ENCODE peak calls at places on chromosome 16, in four cellular contexts. One of them, this sample, is unnamed.

GRCh38 chr16:72168365-72168764 is 3.6 kb downstream of the PMFBP1 start:
- DNase-seq in central memory CD4-positive, alpha-beta T cell: no peak
- DNase-seq in T-cell: no peak
- DNase-seq in colonic mucosa: no peak
- DNase-seq in this sample: no peak

GRCh38 chr16:12260647-12261262 is 284.2 kb downstream of the SNX29 start:
- DNase-seq in central memory CD4-positive, alpha-beta T cell: no peak
- DNase-seq in T-cell: no peak
- DNase-seq in colonic mucosa: no peak
- DNase-seq in this sample: no peak

GRCh38 chr16:102060-102855 is 24.2 kb downstream of the MPG start:
- DNase-seq in central memory CD4-positive, alpha-beta T cell: no peak
- DNase-seq in T-cell: no peak
- DNase-seq in colonic mucosa: no peak
- DNase-seq in this sample: no peak

GRCh38 chr16:89398924-89399323 is 91.4 kb downstream of the ANKRD11 start:
- DNase-seq in central memory CD4-positive, alpha-beta T cell: no peak
- DNase-seq in T-cell: no peak
- DNase-seq in colonic mucosa: no peak
- DNase-seq in this sample: no peak

GRCh38 chr16:50359626-50360025 is 9.2 kb downstream of the BRD7 start:
- DNase-seq in central memory CD4-positive, alpha-beta T cell: no peak
- DNase-seq in T-cell: no peak
- DNase-seq in colonic mucosa: no peak
- DNase-seq in this sample: no peak

GRCh38 chr16:47779201-47780016 is 318.3 kb downstream of the PHKB start:
- DNase-seq in central memory CD4-positive, alpha-beta T cell: no peak
- DNase-seq in T-cell: no peak
- DNase-seq in colonic mucosa: no peak
- DNase-seq in this sample: no peak

GRCh38 chr16:1612320-1613111 is at the start of gene CRAMP1:
- DNase-seq in central memory CD4-positive, alpha-beta T cell: no peak
- DNase-seq in T-cell: no peak
- DNase-seq in colonic mucosa: peak; percentile 29
- DNase-seq in this sample: no peak

GRCh38 chr16:4511441-4512082 is 27.0 kb downstream of the CDIP1 start:
- DNase-seq in central memory CD4-positive, alpha-beta T cell: no peak
- DNase-seq in T-cell: no peak
- DNase-seq in colonic mucosa: peak; percentile 55
- DNase-seq in this sample: peak; percentile 73

GRCh38 chr16:58422809-58423208 is 30.5 kb downstream of the GINS3 start:
- DNase-seq in central memory CD4-positive, alpha-beta T cell: no peak
- DNase-seq in T-cell: no peak
- DNase-seq in colonic mucosa: no peak
- DNase-seq in this sample: no peak

GRCh38 chr16:4193920-4194319 is 48.0 kb downstream of the SRL start:
- DNase-seq in central memory CD4-positive, alpha-beta T cell: no peak
- DNase-seq in T-cell: no peak
- DNase-seq in colonic mucosa: no peak
- DNase-seq in this sample: no peak

GRCh38 chr16:75257886-75258806 is 6.7 kb upstream of the BCAR1 start:
- DNase-seq in central memory CD4-positive, alpha-beta T cell: no peak
- DNase-seq in T-cell: no peak
- DNase-seq in colonic mucosa: no peak
- DNase-seq in this sample: no peak

GRCh38 chr16:3017806-3018506 is at the start of gene CLDN6:
- DNase-seq in central memory CD4-positive, alpha-beta T cell: no peak
- DNase-seq in T-cell: no peak
- DNase-seq in colonic mucosa: no peak
- DNase-seq in this sample: no peak

GRCh38 chr16:30185683-30186421 is 2.5 kb downstream of the CORO1A start:
- DNase-seq in central memory CD4-positive, alpha-beta T cell: peak; percentile 90
- DNase-seq in T-cell: peak; percentile 86
- DNase-seq in colonic mucosa: peak; percentile 50
- DNase-seq in this sample: peak; percentile 63

GRCh38 chr16:22373662-22374310 is 633 bp downstream of the CDR2 start:
- DNase-seq in central memory CD4-positive, alpha-beta T cell: peak; percentile 30
- DNase-seq in T-cell: no peak
- DNase-seq in colonic mucosa: peak; percentile 58
- DNase-seq in this sample: peak; percentile 62

GRCh38 chr16:55053071-55053415 is 122.4 kb downstream of the IRX5 start:
- DNase-seq in central memory CD4-positive, alpha-beta T cell: no peak
- DNase-seq in T-cell: no peak
- DNase-seq in colonic mucosa: no peak
- DNase-seq in this sample: no peak

GRCh38 chr16:84585886-84586285 is 32.0 kb downstream of the COTL1 start:
- DNase-seq in central memory CD4-positive, alpha-beta T cell: no peak
- DNase-seq in T-cell: no peak
- DNase-seq in colonic mucosa: no peak
- DNase-seq in this sample: no peak

GRCh38 chr16:16083421-16084156 is 134.2 kb downstream of the ABCC1 start:
- DNase-seq in central memory CD4-positive, alpha-beta T cell: no peak
- DNase-seq in T-cell: no peak
- DNase-seq in colonic mucosa: no peak
- DNase-seq in this sample: no peak

GRCh38 chr16:11431915-11432465 is 86.7 kb downstream of the RMI2 start:
- DNase-seq in central memory CD4-positive, alpha-beta T cell: no peak
- DNase-seq in T-cell: no peak
- DNase-seq in colonic mucosa: no peak
- DNase-seq in this sample: no peak

GRCh38 chr16:47059991-47060390 is 83.8 kb downstream of the NETO2 start:
- DNase-seq in central memory CD4-positive, alpha-beta T cell: no peak
- DNase-seq in T-cell: no peak
- DNase-seq in colonic mucosa: no peak
- DNase-seq in this sample: no peak

GRCh38 chr16:69432069-69432468 is 7.7 kb downstream of the CYB5B start:
- DNase-seq in central memory CD4-positive, alpha-beta T cell: no peak
- DNase-seq in T-cell: no peak
- DNase-seq in colonic mucosa: no peak
- DNase-seq in this sample: no peak

GRCh38 chr16:89195521-89196171 is 4.7 kb downstream of the SLC22A31 start:
- DNase-seq in central memory CD4-positive, alpha-beta T cell: no peak
- DNase-seq in T-cell: no peak
- DNase-seq in colonic mucosa: no peak
- DNase-seq in this sample: no peak

GRCh38 chr16:78444-79145 is 570 bp downstream of the MPG start:
- DNase-seq in central memory CD4-positive, alpha-beta T cell: no peak
- DNase-seq in T-cell: no peak
- DNase-seq in colonic mucosa: peak; percentile 34
- DNase-seq in this sample: no peak

GRCh38 chr16:2769100-2769529 is 8.0 kb downstream of the ELOB start:
- DNase-seq in central memory CD4-positive, alpha-beta T cell: no peak
- DNase-seq in T-cell: no peak
- DNase-seq in colonic mucosa: no peak
- DNase-seq in this sample: no peak

GRCh38 chr16:78122774-78123315 is 23.4 kb downstream of the WWOX start:
- DNase-seq in central memory CD4-positive, alpha-beta T cell: peak; percentile 55
- DNase-seq in T-cell: no peak
- DNase-seq in colonic mucosa: no peak
- DNase-seq in this sample: no peak

GRCh38 chr16:80454802-80455201 is 86.0 kb upstream of the DYNLRB2 start:
- DNase-seq in central memory CD4-positive, alpha-beta T cell: no peak
- DNase-seq in T-cell: no peak
- DNase-seq in colonic mucosa: no peak
- DNase-seq in this sample: no peak

GRCh38 chr16:15583526-15583925 is 59.4 kb downstream of the MARF1 start:
- DNase-seq in central memory CD4-positive, alpha-beta T cell: no peak
- DNase-seq in T-cell: no peak
- DNase-seq in colonic mucosa: no peak
- DNase-seq in this sample: no peak

GRCh38 chr16:66487580-66488235 is 60.6 kb downstream of the BEAN1 start:
- DNase-seq in central memory CD4-positive, alpha-beta T cell: no peak
- DNase-seq in T-cell: no peak
- DNase-seq in colonic mucosa: no peak
- DNase-seq in this sample: peak; percentile 2

GRCh38 chr16:23676924-23677480 is 1.7 kb upstream of the PLK1 start:
- DNase-seq in central memory CD4-positive, alpha-beta T cell: no peak
- DNase-seq in T-cell: no peak
- DNase-seq in colonic mucosa: peak; percentile 61
- DNase-seq in this sample: no peak

GRCh38 chr16:4679854-4680636 is 13.3 kb upstream of the NUDT16L1 start:
- DNase-seq in central memory CD4-positive, alpha-beta T cell: no peak
- DNase-seq in T-cell: no peak
- DNase-seq in colonic mucosa: peak; percentile 81
- DNase-seq in this sample: peak; percentile 91

GRCh38 chr16:1464894-1465566 is 9.8 kb downstream of the CLCN7 start:
- DNase-seq in central memory CD4-positive, alpha-beta T cell: no peak
- DNase-seq in T-cell: no peak
- DNase-seq in colonic mucosa: no peak
- DNase-seq in this sample: no peak

GRCh38 chr16:72271841-72272240 is 99.9 kb upstream of the PMFBP1 start:
- DNase-seq in central memory CD4-positive, alpha-beta T cell: no peak
- DNase-seq in T-cell: no peak
- DNase-seq in colonic mucosa: no peak
- DNase-seq in this sample: no peak

GRCh38 chr16:25897677-25898076 is 205.9 kb downstream of the HS3ST4 start:
- DNase-seq in central memory CD4-positive, alpha-beta T cell: no peak
- DNase-seq in T-cell: no peak
- DNase-seq in colonic mucosa: no peak
- DNase-seq in this sample: no peak

GRCh38 chr16:69566437-69567030 is 768 bp downstream of the NFAT5 start:
- DNase-seq in central memory CD4-positive, alpha-beta T cell: no peak
- DNase-seq in T-cell: peak; percentile 1
- DNase-seq in colonic mucosa: peak; percentile 73
- DNase-seq in this sample: peak; percentile 45

GRCh38 chr16:396605-397004 is 394 bp upstream of the NME4 start:
- DNase-seq in central memory CD4-positive, alpha-beta T cell: no peak
- DNase-seq in T-cell: no peak
- DNase-seq in colonic mucosa: no peak
- DNase-seq in this sample: no peak

GRCh38 chr16:4103741-4104140 is 12.5 kb downstream of the ADCY9 start:
- DNase-seq in central memory CD4-positive, alpha-beta T cell: no peak
- DNase-seq in T-cell: no peak
- DNase-seq in colonic mucosa: no peak
- DNase-seq in this sample: no peak

GRCh38 chr16:17173134-17173729 is 297.5 kb downstream of the XYLT1 start:
- DNase-seq in central memory CD4-positive, alpha-beta T cell: no peak
- DNase-seq in T-cell: peak; percentile 8
- DNase-seq in colonic mucosa: peak; percentile 31
- DNase-seq in this sample: peak; percentile 41

GRCh38 chr16:31177136-31177535 is 2.8 kb upstream of the FUS start:
- DNase-seq in central memory CD4-positive, alpha-beta T cell: peak; percentile 61
- DNase-seq in T-cell: peak; percentile 37
- DNase-seq in colonic mucosa: no peak
- DNase-seq in this sample: no peak

GRCh38 chr16:49799172-49799571 is 56.7 kb downstream of the ZNF423 start:
- DNase-seq in central memory CD4-positive, alpha-beta T cell: no peak
- DNase-seq in T-cell: no peak
- DNase-seq in colonic mucosa: no peak
- DNase-seq in this sample: no peak

GRCh38 chr16:65876624-65877023 is 489.9 kb upstream of the CDH5 start:
- DNase-seq in central memory CD4-positive, alpha-beta T cell: no peak
- DNase-seq in T-cell: no peak
- DNase-seq in colonic mucosa: no peak
- DNase-seq in this sample: no peak